ENCODE peak calls at places on chromosomes 5 and 9, in eight cellular contexts. Y, X, H, D, I, Z, A and Q are unnamed samples.
A peak's percentile ranks its signal among the peaks of the same experiment; 100 is the strongest.

GRCh38 chr5:24381861-24382460 is 262.8 kb downstream of the CDH10 start:
- DNase-seq in A (no peak), X (no peak), Z (no peak), I (no peak), H (no peak), D (no peak), Y (no peak), Q (no peak)

GRCh38 chr5:139565411-139566305 is 4.5 kb downstream of the UBE2D2 start:
- DNase-seq in A (no peak), I (no peak), H (no peak), X (peak; percentile 65), Z (no peak), D (no peak), Y (peak; percentile 60), Q (no peak)

GRCh38 chr5:129382921-129383672 is 77.0 kb upstream of the ADAMTS19 start:
- DNase-seq in Z (no peak), D (no peak), X (no peak), A (no peak), I (no peak), Y (no peak), H (no peak), Q (no peak)

GRCh38 chr5:84272776-84273516 is 111.7 kb downstream of the EDIL3 start:
- DNase-seq in D (no peak), A (no peak), I (no peak), H (no peak), X (no peak), Z (no peak), Y (no peak), Q (no peak)

GRCh38 chr5:147174671-147175070 is 60.2 kb upstream of the STK32A start:
- DNase-seq in H (no peak), I (no peak), Z (no peak), D (no peak), A (no peak), Y (no peak), X (no peak), Q (no peak)

GRCh38 chr9:110291921-110292575 is 35.7 kb upstream of the TXN start:
- DNase-seq in D (no peak), Y (no peak), A (no peak), X (no peak), I (no peak), Z (peak; percentile 58), H (no peak), Q (no peak)

GRCh38 chr9:5301544-5301943 is 3.0 kb downstream of the RLN2 start:
- DNase-seq in Y (peak; percentile 27), H (no peak), D (no peak), X (no peak), I (no peak), A (no peak), Z (peak; percentile 29), Q (no peak)

GRCh38 chr5:14110680-14111079 is 32.5 kb upstream of the TRIO start:
- DNase-seq in D (no peak), A (no peak), I (no peak), Y (no peak), H (no peak), Z (peak; percentile 28), X (no peak), Q (no peak)

GRCh38 chr9:96219615-96220257 is 82.2 kb downstream of the HSD17B3 start:
- DNase-seq in Y (peak; percentile 49), Z (peak; percentile 19), X (peak; percentile 30), H (peak; percentile 71), A (no peak), D (peak; percentile 38), I (no peak), Q (no peak)

GRCh38 chr5:93273176-93273575 is 307.8 kb downstream of the NR2F1-AS1 start:
- DNase-seq in I (no peak), D (no peak), X (no peak), A (no peak), Y (no peak), Z (peak; percentile 58), H (no peak), Q (no peak)

GRCh38 chr5:74763504-74763903 is 3.4 kb downstream of the GFM2 start:
- DNase-seq in Y (no peak), A (no peak), I (no peak), Z (no peak), H (no peak), X (no peak), D (no peak), Q (no peak)

GRCh38 chr5:159310492-159310891 is 19.8 kb downstream of the IL12B start:
- DNase-seq in A (no peak), I (no peak), H (peak; percentile 87), X (peak; percentile 37), Z (no peak), Y (peak; percentile 59), D (peak; percentile 56), Q (no peak)

GRCh38 chr5:134177197-134178171 is 734 bp upstream of the SKP1 start:
- DNase-seq in Z (peak; percentile 13), X (no peak), Y (no peak), A (peak; percentile 7), I (peak; percentile 42), D (peak; percentile 85), H (peak; percentile 90), Q (no peak)

GRCh38 chr5:174692982-174693422 is 31.4 kb upstream of the MSX2 start:
- DNase-seq in H (no peak), Y (no peak), D (no peak), X (no peak), Z (no peak), A (peak; percentile 55), I (no peak), Q (no peak)

GRCh38 chr5:6780802-6781391 is 67.7 kb downstream of the TENT4A start:
- DNase-seq in Z (no peak), Y (peak; percentile 45), D (no peak), X (peak; percentile 15), A (peak; percentile 37), I (no peak), H (peak; percentile 69), Q (no peak)

GRCh38 chr9:101443358-101443757 is 7.8 kb upstream of the ALDOB start:
- DNase-seq in X (no peak), H (no peak), A (no peak), Z (no peak), Y (no peak), I (no peak), D (no peak), Q (no peak)

GRCh38 chr5:136042665-136043121 is 13.9 kb downstream of the TGFBI start:
- DNase-seq in A (no peak), H (peak; percentile 51), Y (no peak), X (no peak), I (no peak), D (no peak), Z (peak; percentile 95), Q (no peak)

GRCh38 chr5:14712666-14713065 is 48.1 kb downstream of the OTULIN start:
- DNase-seq in X (no peak), H (no peak), D (no peak), Y (no peak), Z (no peak), A (no peak), I (no peak), Q (no peak)

GRCh38 chr9:36486933-36487481 is 85.7 kb upstream of the MELK start:
- DNase-seq in Z (peak; percentile 53), H (peak; percentile 54), Y (peak; percentile 60), A (peak; percentile 30), X (peak; percentile 35), I (no peak), D (peak; percentile 78), Q (no peak)